ENCODE peak calls at places on chromosomes 2 and 18, in five cellular contexts. One of them, this sample, is unnamed.

GRCh38 chr2:190789074-190790004 is 91.3 kb upstream of the GLS start:
- DNase-seq in stimulated activated CD8-positive, alpha-beta memory T cell treated with anti-CD3 and anti-CD28 coated beads, Interleukin-7, amount 100 ng/mL, for 4 hours: no peak
- DNase-seq in WTC11: no peak
- DNase-seq in T-helper 1 cell: no peak
- DNase-seq in iris pigment epithelial cell: no peak
- DNase-seq in this sample: no peak

GRCh38 chr2:142131016-142131714 is at the start of gene LRP1B:
- DNase-seq in WTC11: peak
- DNase-seq in T-helper 1 cell: no peak
- DNase-seq in iris pigment epithelial cell: peak
- DNase-seq in stimulated activated CD8-positive, alpha-beta memory T cell treated with anti-CD3 and anti-CD28 coated beads, Interleukin-7, amount 100 ng/mL, for 4 hours: no peak
- DNase-seq in this sample: peak

GRCh38 chr2:172219201-172219600 is 116.5 kb upstream of the DLX2 start:
- DNase-seq in stimulated activated CD8-positive, alpha-beta memory T cell treated with anti-CD3 and anti-CD28 coated beads, Interleukin-7, amount 100 ng/mL, for 4 hours: no peak
- DNase-seq in WTC11: no peak
- DNase-seq in iris pigment epithelial cell: no peak
- DNase-seq in T-helper 1 cell: no peak
- DNase-seq in this sample: no peak

GRCh38 chr2:143162997-143163396 is 33.8 kb downstream of the ARHGAP15 start:
- DNase-seq in T-helper 1 cell: no peak
- DNase-seq in stimulated activated CD8-positive, alpha-beta memory T cell treated with anti-CD3 and anti-CD28 coated beads, Interleukin-7, amount 100 ng/mL, for 4 hours: no peak
- DNase-seq in WTC11: no peak
- DNase-seq in iris pigment epithelial cell: no peak
- DNase-seq in this sample: no peak

GRCh38 chr2:96527990-96528679 is 8.4 kb upstream of the ARID5A start:
- DNase-seq in T-helper 1 cell: no peak
- DNase-seq in WTC11: no peak
- DNase-seq in iris pigment epithelial cell: peak
- DNase-seq in stimulated activated CD8-positive, alpha-beta memory T cell treated with anti-CD3 and anti-CD28 coated beads, Interleukin-7, amount 100 ng/mL, for 4 hours: peak
- DNase-seq in this sample: no peak

GRCh38 chr18:22831441-22831904 is 101.7 kb upstream of the RBBP8 start:
- DNase-seq in stimulated activated CD8-positive, alpha-beta memory T cell treated with anti-CD3 and anti-CD28 coated beads, Interleukin-7, amount 100 ng/mL, for 4 hours: no peak
- DNase-seq in iris pigment epithelial cell: peak
- DNase-seq in WTC11: no peak
- DNase-seq in T-helper 1 cell: no peak
- DNase-seq in this sample: no peak

GRCh38 chr2:229408356-229408755 is 137.3 kb upstream of the PID1 start:
- DNase-seq in WTC11: no peak
- DNase-seq in stimulated activated CD8-positive, alpha-beta memory T cell treated with anti-CD3 and anti-CD28 coated beads, Interleukin-7, amount 100 ng/mL, for 4 hours: no peak
- DNase-seq in T-helper 1 cell: no peak
- DNase-seq in iris pigment epithelial cell: peak
- DNase-seq in this sample: no peak

GRCh38 chr18:49212819-49213218 is 247.6 kb downstream of the DYM start:
- DNase-seq in WTC11: no peak
- DNase-seq in iris pigment epithelial cell: peak
- DNase-seq in stimulated activated CD8-positive, alpha-beta memory T cell treated with anti-CD3 and anti-CD28 coated beads, Interleukin-7, amount 100 ng/mL, for 4 hours: no peak
- DNase-seq in T-helper 1 cell: no peak
- DNase-seq in this sample: no peak

GRCh38 chr2:18836436-18836835 is 247.1 kb upstream of the NT5C1B start:
- DNase-seq in WTC11: no peak
- DNase-seq in T-helper 1 cell: no peak
- DNase-seq in stimulated activated CD8-positive, alpha-beta memory T cell treated with anti-CD3 and anti-CD28 coated beads, Interleukin-7, amount 100 ng/mL, for 4 hours: no peak
- DNase-seq in iris pigment epithelial cell: no peak
- DNase-seq in this sample: no peak

GRCh38 chr2:192190474-192190873 is 4.3 kb downstream of the TMEFF2 start:
- DNase-seq in stimulated activated CD8-positive, alpha-beta memory T cell treated with anti-CD3 and anti-CD28 coated beads, Interleukin-7, amount 100 ng/mL, for 4 hours: no peak
- DNase-seq in T-helper 1 cell: no peak
- DNase-seq in iris pigment epithelial cell: peak
- DNase-seq in WTC11: no peak
- DNase-seq in this sample: no peak

GRCh38 chr2:9984217-9984739 is 32.8 kb downstream of the GRHL1 start:
- DNase-seq in stimulated activated CD8-positive, alpha-beta memory T cell treated with anti-CD3 and anti-CD28 coated beads, Interleukin-7, amount 100 ng/mL, for 4 hours: no peak
- DNase-seq in iris pigment epithelial cell: peak
- DNase-seq in WTC11: no peak
- DNase-seq in T-helper 1 cell: no peak
- DNase-seq in this sample: peak

GRCh38 chr18:61963705-61964104 is 70.9 kb upstream of the RNF152 start:
- DNase-seq in WTC11: no peak
- DNase-seq in stimulated activated CD8-positive, alpha-beta memory T cell treated with anti-CD3 and anti-CD28 coated beads, Interleukin-7, amount 100 ng/mL, for 4 hours: no peak
- DNase-seq in iris pigment epithelial cell: no peak
- DNase-seq in T-helper 1 cell: no peak
- DNase-seq in this sample: no peak

GRCh38 chr2:133415210-133415876 is 152.9 kb downstream of the NCKAP5 start:
- DNase-seq in T-helper 1 cell: no peak
- DNase-seq in iris pigment epithelial cell: peak
- DNase-seq in WTC11: no peak
- DNase-seq in stimulated activated CD8-positive, alpha-beta memory T cell treated with anti-CD3 and anti-CD28 coated beads, Interleukin-7, amount 100 ng/mL, for 4 hours: no peak
- DNase-seq in this sample: no peak

GRCh38 chr2:71721362-71721665 is 268.0 kb downstream of the DYSF start:
- DNase-seq in T-helper 1 cell: no peak
- DNase-seq in WTC11: no peak
- DNase-seq in stimulated activated CD8-positive, alpha-beta memory T cell treated with anti-CD3 and anti-CD28 coated beads, Interleukin-7, amount 100 ng/mL, for 4 hours: no peak
- DNase-seq in iris pigment epithelial cell: no peak
- DNase-seq in this sample: no peak

GRCh38 chr18:35117951-35118411 is 76.8 kb downstream of the MAPRE2 start:
- DNase-seq in WTC11: no peak
- DNase-seq in stimulated activated CD8-positive, alpha-beta memory T cell treated with anti-CD3 and anti-CD28 coated beads, Interleukin-7, amount 100 ng/mL, for 4 hours: no peak
- DNase-seq in iris pigment epithelial cell: peak
- DNase-seq in T-helper 1 cell: no peak
- DNase-seq in this sample: no peak

GRCh38 chr2:221836091-221836490 is 264.0 kb upstream of the EPHA4 start:
- DNase-seq in T-helper 1 cell: no peak
- DNase-seq in stimulated activated CD8-positive, alpha-beta memory T cell treated with anti-CD3 and anti-CD28 coated beads, Interleukin-7, amount 100 ng/mL, for 4 hours: no peak
- DNase-seq in WTC11: no peak
- DNase-seq in iris pigment epithelial cell: no peak
- DNase-seq in this sample: no peak

GRCh38 chr18:69840445-69840844 is 107.2 kb downstream of the CD226 start:
- DNase-seq in iris pigment epithelial cell: peak
- DNase-seq in stimulated activated CD8-positive, alpha-beta memory T cell treated with anti-CD3 and anti-CD28 coated beads, Interleukin-7, amount 100 ng/mL, for 4 hours: no peak
- DNase-seq in T-helper 1 cell: no peak
- DNase-seq in WTC11: no peak
- DNase-seq in this sample: no peak

GRCh38 chr2:57760448-57760847 is 286.2 kb upstream of the VRK2 start:
- DNase-seq in WTC11: no peak
- DNase-seq in T-helper 1 cell: no peak
- DNase-seq in stimulated activated CD8-positive, alpha-beta memory T cell treated with anti-CD3 and anti-CD28 coated beads, Interleukin-7, amount 100 ng/mL, for 4 hours: no peak
- DNase-seq in iris pigment epithelial cell: no peak
- DNase-seq in this sample: no peak

GRCh38 chr18:44589709-44590108 is 91.0 kb upstream of the SETBP1 start:
- DNase-seq in stimulated activated CD8-positive, alpha-beta memory T cell treated with anti-CD3 and anti-CD28 coated beads, Interleukin-7, amount 100 ng/mL, for 4 hours: no peak
- DNase-seq in T-helper 1 cell: no peak
- DNase-seq in WTC11: no peak
- DNase-seq in iris pigment epithelial cell: peak
- DNase-seq in this sample: no peak

GRCh38 chr18:22166070-22166972 is 3.1 kb upstream of the GATA6 start:
- DNase-seq in iris pigment epithelial cell: no peak
- DNase-seq in WTC11: peak
- DNase-seq in T-helper 1 cell: no peak
- DNase-seq in stimulated activated CD8-positive, alpha-beta memory T cell treated with anti-CD3 and anti-CD28 coated beads, Interleukin-7, amount 100 ng/mL, for 4 hours: no peak
- DNase-seq in this sample: no peak